ENCODE peak calls at places on chromosome 11, in eight cellular contexts. One of them, this sample, is unnamed.

GRCh38 chr11:12646478-12646877 is 27.7 kb upstream of the TEAD1 start:
- DNase-seq in lower lobe of right lung: no peak
- DNase-seq in uterus: no peak
- DNase-seq in CD8-positive, alpha-beta memory T cell: no peak
- DNase-seq in HAP-1: no peak
- DNase-seq in foreskin fibroblast: no peak
- DNase-seq in GM23338: no peak
- DNase-seq in mucosa of descending colon: no peak
- DNase-seq in this sample: no peak

GRCh38 chr11:61701298-61701993 is 21.3 kb downstream of the DAGLA start:
- DNase-seq in lower lobe of right lung: no peak
- DNase-seq in uterus: no peak
- DNase-seq in CD8-positive, alpha-beta memory T cell: no peak
- DNase-seq in HAP-1: peak; percentile 70
- DNase-seq in foreskin fibroblast: peak; percentile 43
- DNase-seq in GM23338: peak; percentile 91
- DNase-seq in mucosa of descending colon: peak; percentile 67
- DNase-seq in this sample: no peak

GRCh38 chr11:64913171-64913727 is 3.8 kb downstream of the ATG2A start:
- DNase-seq in lower lobe of right lung: no peak
- DNase-seq in uterus: no peak
- DNase-seq in CD8-positive, alpha-beta memory T cell: no peak
- DNase-seq in HAP-1: no peak
- DNase-seq in foreskin fibroblast: no peak
- DNase-seq in GM23338: no peak
- DNase-seq in mucosa of descending colon: no peak
- DNase-seq in this sample: no peak

GRCh38 chr11:120068114-120068573 is 69.8 kb downstream of the TRIM29 start:
- DNase-seq in lower lobe of right lung: no peak
- DNase-seq in uterus: no peak
- DNase-seq in CD8-positive, alpha-beta memory T cell: no peak
- DNase-seq in HAP-1: no peak
- DNase-seq in foreskin fibroblast: no peak
- DNase-seq in GM23338: no peak
- DNase-seq in mucosa of descending colon: no peak
- DNase-seq in this sample: no peak

GRCh38 chr11:16186680-16187079 is 169.7 kb downstream of the SOX6 start:
- DNase-seq in lower lobe of right lung: no peak
- DNase-seq in uterus: no peak
- DNase-seq in CD8-positive, alpha-beta memory T cell: no peak
- DNase-seq in HAP-1: no peak
- DNase-seq in foreskin fibroblast: no peak
- DNase-seq in GM23338: no peak
- DNase-seq in mucosa of descending colon: no peak
- DNase-seq in this sample: no peak

GRCh38 chr11:111105566-111105965 is 140.0 kb upstream of the POU2AF2 start:
- DNase-seq in lower lobe of right lung: no peak
- DNase-seq in uterus: no peak
- DNase-seq in CD8-positive, alpha-beta memory T cell: no peak
- DNase-seq in HAP-1: no peak
- DNase-seq in foreskin fibroblast: peak; percentile 86
- DNase-seq in GM23338: no peak
- DNase-seq in mucosa of descending colon: no peak
- DNase-seq in this sample: no peak

GRCh38 chr11:9758676-9759518 is 95.0 kb downstream of the SWAP70 start:
- DNase-seq in lower lobe of right lung: peak; percentile 77
- DNase-seq in uterus: peak; percentile 81
- DNase-seq in CD8-positive, alpha-beta memory T cell: peak; percentile 21
- DNase-seq in HAP-1: peak; percentile 85
- DNase-seq in foreskin fibroblast: peak; percentile 94
- DNase-seq in GM23338: peak; percentile 64
- DNase-seq in mucosa of descending colon: peak; percentile 87
- DNase-seq in this sample: no peak

GRCh38 chr11:111937461-111937769 is 272 bp downstream of the DIXDC1 start:
- DNase-seq in lower lobe of right lung: no peak
- DNase-seq in uterus: no peak
- DNase-seq in CD8-positive, alpha-beta memory T cell: no peak
- DNase-seq in HAP-1: no peak
- DNase-seq in foreskin fibroblast: no peak
- DNase-seq in GM23338: no peak
- DNase-seq in mucosa of descending colon: no peak
- DNase-seq in this sample: no peak

GRCh38 chr11:67395555-67396257 is 3.9 kb downstream of the RAD9A start:
- DNase-seq in lower lobe of right lung: no peak
- DNase-seq in uterus: no peak
- DNase-seq in CD8-positive, alpha-beta memory T cell: no peak
- DNase-seq in HAP-1: no peak
- DNase-seq in foreskin fibroblast: no peak
- DNase-seq in GM23338: no peak
- DNase-seq in mucosa of descending colon: no peak
- DNase-seq in this sample: no peak

GRCh38 chr11:26332572-26332915 is 614 bp downstream of the ANO3 start:
- DNase-seq in lower lobe of right lung: no peak
- DNase-seq in uterus: no peak
- DNase-seq in CD8-positive, alpha-beta memory T cell: no peak
- DNase-seq in HAP-1: no peak
- DNase-seq in foreskin fibroblast: peak; percentile 28
- DNase-seq in GM23338: no peak
- DNase-seq in mucosa of descending colon: no peak
- DNase-seq in this sample: no peak

GRCh38 chr11:15889972-15890371 is 466.4 kb downstream of the SOX6 start:
- DNase-seq in lower lobe of right lung: no peak
- DNase-seq in uterus: no peak
- DNase-seq in CD8-positive, alpha-beta memory T cell: no peak
- DNase-seq in HAP-1: no peak
- DNase-seq in foreskin fibroblast: no peak
- DNase-seq in GM23338: no peak
- DNase-seq in mucosa of descending colon: no peak
- DNase-seq in this sample: no peak

GRCh38 chr11:474914-475506 is 24.9 kb downstream of the PTDSS2 start:
- DNase-seq in lower lobe of right lung: no peak
- DNase-seq in uterus: no peak
- DNase-seq in CD8-positive, alpha-beta memory T cell: no peak
- DNase-seq in HAP-1: no peak
- DNase-seq in foreskin fibroblast: no peak
- DNase-seq in GM23338: no peak
- DNase-seq in mucosa of descending colon: no peak
- DNase-seq in this sample: no peak

GRCh38 chr11:24198458-24198857 is 298.4 kb upstream of the LUZP2 start:
- DNase-seq in lower lobe of right lung: no peak
- DNase-seq in uterus: no peak
- DNase-seq in CD8-positive, alpha-beta memory T cell: no peak
- DNase-seq in HAP-1: no peak
- DNase-seq in foreskin fibroblast: no peak
- DNase-seq in GM23338: no peak
- DNase-seq in mucosa of descending colon: no peak
- DNase-seq in this sample: no peak

GRCh38 chr11:1733716-1734351 is 16.6 kb downstream of the IFITM10 start:
- DNase-seq in lower lobe of right lung: no peak
- DNase-seq in uterus: no peak
- DNase-seq in CD8-positive, alpha-beta memory T cell: no peak
- DNase-seq in HAP-1: no peak
- DNase-seq in foreskin fibroblast: no peak
- DNase-seq in GM23338: no peak
- DNase-seq in mucosa of descending colon: no peak
- DNase-seq in this sample: no peak

GRCh38 chr11:2482745-2483144 is 37.9 kb downstream of the KCNQ1 start:
- DNase-seq in lower lobe of right lung: no peak
- DNase-seq in uterus: no peak
- DNase-seq in CD8-positive, alpha-beta memory T cell: no peak
- DNase-seq in HAP-1: no peak
- DNase-seq in foreskin fibroblast: no peak
- DNase-seq in GM23338: no peak
- DNase-seq in mucosa of descending colon: no peak
- DNase-seq in this sample: no peak

GRCh38 chr11:122646549-122647340 is 8.8 kb upstream of the UBASH3B start:
- DNase-seq in lower lobe of right lung: no peak
- DNase-seq in uterus: no peak
- DNase-seq in CD8-positive, alpha-beta memory T cell: no peak
- DNase-seq in HAP-1: no peak
- DNase-seq in foreskin fibroblast: peak; percentile 83
- DNase-seq in GM23338: no peak
- DNase-seq in mucosa of descending colon: no peak
- DNase-seq in this sample: no peak

GRCh38 chr11:61495801-61496601 is 12.5 kb upstream of the LRRC10B start:
- DNase-seq in lower lobe of right lung: no peak
- DNase-seq in uterus: no peak
- DNase-seq in CD8-positive, alpha-beta memory T cell: no peak
- DNase-seq in HAP-1: no peak
- DNase-seq in foreskin fibroblast: no peak
- DNase-seq in GM23338: no peak
- DNase-seq in mucosa of descending colon: no peak
- DNase-seq in this sample: no peak

GRCh38 chr11:17655682-17656081 is 63.7 kb upstream of the MYOD1 start:
- DNase-seq in lower lobe of right lung: no peak
- DNase-seq in uterus: no peak
- DNase-seq in CD8-positive, alpha-beta memory T cell: no peak
- DNase-seq in HAP-1: no peak
- DNase-seq in foreskin fibroblast: no peak
- DNase-seq in GM23338: no peak
- DNase-seq in mucosa of descending colon: no peak
- DNase-seq in this sample: no peak

GRCh38 chr11:32033491-32033890 is 57.4 kb upstream of the RCN1 start:
- DNase-seq in lower lobe of right lung: no peak
- DNase-seq in uterus: no peak
- DNase-seq in CD8-positive, alpha-beta memory T cell: no peak
- DNase-seq in HAP-1: no peak
- DNase-seq in foreskin fibroblast: no peak
- DNase-seq in GM23338: no peak
- DNase-seq in mucosa of descending colon: no peak
- DNase-seq in this sample: no peak

GRCh38 chr11:64900263-64900678 is 16.7 kb downstream of the ATG2A start:
- DNase-seq in lower lobe of right lung: no peak
- DNase-seq in uterus: no peak
- DNase-seq in CD8-positive, alpha-beta memory T cell: peak; percentile 60
- DNase-seq in HAP-1: no peak
- DNase-seq in foreskin fibroblast: no peak
- DNase-seq in GM23338: no peak
- DNase-seq in mucosa of descending colon: no peak
- DNase-seq in this sample: no peak

GRCh38 chr11:395866-396265 is 1.9 kb downstream of the PKP3 start:
- DNase-seq in lower lobe of right lung: no peak
- DNase-seq in uterus: no peak
- DNase-seq in CD8-positive, alpha-beta memory T cell: no peak
- DNase-seq in HAP-1: no peak
- DNase-seq in foreskin fibroblast: no peak
- DNase-seq in GM23338: no peak
- DNase-seq in mucosa of descending colon: peak; percentile 43
- DNase-seq in this sample: no peak

GRCh38 chr11:117217685-117218084 is 14.2 kb downstream of the PCSK7 start:
- DNase-seq in lower lobe of right lung: peak; percentile 14
- DNase-seq in uterus: peak; percentile 25
- DNase-seq in CD8-positive, alpha-beta memory T cell: no peak
- DNase-seq in HAP-1: no peak
- DNase-seq in foreskin fibroblast: no peak
- DNase-seq in GM23338: no peak
- DNase-seq in mucosa of descending colon: no peak
- DNase-seq in this sample: no peak
- H3K4me3 ChIP-seq in lower lobe of right lung: no peak overlapping the region
- H3K4me3 ChIP-seq in uterus: no peak overlapping the region
- H3K4me3 ChIP-seq in CD8-positive, alpha-beta memory T cell: no peak overlapping the region
- H3K4me3 ChIP-seq in HAP-1: no peak overlapping the region
- H3K4me3 ChIP-seq in foreskin fibroblast: no peak overlapping the region
- H3K4me3 ChIP-seq in GM23338: no peak overlapping the region
- H3K4me3 ChIP-seq in mucosa of descending colon: no peak overlapping the region
- H3K4me3 ChIP-seq in this sample: no peak overlapping the region

DNA sequence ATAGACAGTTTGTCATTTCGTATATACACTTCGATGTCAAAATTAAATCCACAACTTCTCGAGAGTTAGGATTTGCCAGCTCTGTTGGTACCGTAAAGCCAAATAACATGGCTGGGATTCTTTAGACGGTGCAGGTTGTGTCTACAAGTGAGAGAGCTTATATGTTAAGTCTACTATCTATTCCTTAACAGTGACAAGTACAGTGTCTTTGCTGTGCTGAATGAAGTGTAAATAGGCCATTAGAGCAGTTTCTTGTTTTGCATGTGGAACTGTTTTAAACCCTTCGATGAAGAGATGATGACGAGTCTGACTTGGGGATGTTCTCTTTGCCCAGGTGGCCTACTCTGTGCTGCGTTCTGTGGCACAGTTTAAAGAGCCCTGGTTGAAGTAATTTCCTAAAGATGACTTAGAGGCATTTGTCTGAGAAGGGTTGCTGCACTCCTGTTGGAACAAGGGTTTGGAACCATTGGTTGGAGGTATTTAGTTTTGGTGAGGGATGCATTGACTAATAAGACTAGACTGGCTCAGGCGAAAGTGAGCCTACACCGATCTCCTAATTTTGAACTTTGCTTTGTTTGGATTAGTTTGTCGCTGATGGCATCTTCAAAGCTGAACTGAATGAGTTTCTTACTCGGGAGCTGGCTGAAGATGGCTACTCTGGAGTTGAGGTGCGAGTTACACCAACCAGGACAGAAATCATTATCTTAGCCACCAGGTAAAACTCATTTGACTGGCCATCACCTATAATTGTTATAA is 970 bp downstream of the RPS3 start:
- DNase-seq in lower lobe of right lung: no peak
- DNase-seq in uterus: no peak
- DNase-seq in CD8-positive, alpha-beta memory T cell: peak; percentile 24
- DNase-seq in HAP-1: no peak
- DNase-seq in foreskin fibroblast: peak; percentile 32
- DNase-seq in GM23338: no peak
- DNase-seq in mucosa of descending colon: no peak
- DNase-seq in this sample: no peak
- H3K4me3 ChIP-seq in lower lobe of right lung: peak overlapping the region; percentile 82
- H3K4me3 ChIP-seq in uterus: peak overlapping the region; percentile 66
- H3K4me3 ChIP-seq in CD8-positive, alpha-beta memory T cell: peak overlapping the region; percentile 73
- H3K4me3 ChIP-seq in HAP-1: peak overlapping the region; percentile 99
- H3K4me3 ChIP-seq in foreskin fibroblast: peak overlapping the region; percentile 92
- H3K4me3 ChIP-seq in GM23338: peak overlapping the region; percentile 88
- H3K4me3 ChIP-seq in mucosa of descending colon: peak overlapping the region; percentile 64
- H3K4me3 ChIP-seq in this sample: peak overlapping the region; percentile 98

GRCh38 chr11:34234086-34234740 is 123.6 kb downstream of the ABTB2 start:
- DNase-seq in lower lobe of right lung: no peak
- DNase-seq in uterus: no peak
- DNase-seq in CD8-positive, alpha-beta memory T cell: peak; percentile 49
- DNase-seq in HAP-1: no peak
- DNase-seq in foreskin fibroblast: peak; percentile 33
- DNase-seq in GM23338: peak; percentile 87
- DNase-seq in mucosa of descending colon: peak; percentile 78
- DNase-seq in this sample: peak; percentile 55
- H3K4me3 ChIP-seq in lower lobe of right lung: no peak overlapping the region
- H3K4me3 ChIP-seq in uterus: no peak overlapping the region
- H3K4me3 ChIP-seq in CD8-positive, alpha-beta memory T cell: no peak overlapping the region
- H3K4me3 ChIP-seq in HAP-1: no peak overlapping the region
- H3K4me3 ChIP-seq in foreskin fibroblast: no peak overlapping the region
- H3K4me3 ChIP-seq in GM23338: peak overlapping the region; percentile 39
- H3K4me3 ChIP-seq in mucosa of descending colon: no peak overlapping the region
- H3K4me3 ChIP-seq in this sample: no peak overlapping the region

DNA sequence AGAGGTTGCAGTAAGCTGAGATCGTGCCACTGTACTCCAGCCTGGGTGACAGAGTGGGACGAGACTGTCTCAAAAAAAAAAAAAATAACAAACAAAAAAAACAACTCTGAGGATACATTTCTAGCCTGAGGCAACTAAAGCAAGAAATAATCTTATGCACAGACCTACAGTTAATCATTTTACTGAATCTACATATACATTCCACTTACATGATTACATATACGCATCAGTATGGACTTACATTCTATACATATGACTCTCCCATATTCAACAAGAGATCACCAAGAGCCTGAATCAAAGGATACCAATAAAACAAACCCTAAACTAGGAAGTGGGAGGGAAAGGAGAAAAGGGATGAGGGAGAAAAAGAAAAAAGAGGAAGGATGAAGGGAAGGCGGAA is 1.1 kb downstream of the ALG8 start:
- DNase-seq in lower lobe of right lung: no peak
- DNase-seq in uterus: no peak
- DNase-seq in CD8-positive, alpha-beta memory T cell: no peak
- DNase-seq in HAP-1: no peak
- DNase-seq in foreskin fibroblast: no peak
- DNase-seq in GM23338: no peak
- DNase-seq in mucosa of descending colon: no peak
- DNase-seq in this sample: no peak
- H3K4me3 ChIP-seq in lower lobe of right lung: peak overlapping the region; percentile 91
- H3K4me3 ChIP-seq in uterus: peak overlapping the region; percentile 60
- H3K4me3 ChIP-seq in CD8-positive, alpha-beta memory T cell: no peak overlapping the region
- H3K4me3 ChIP-seq in HAP-1: no peak overlapping the region
- H3K4me3 ChIP-seq in foreskin fibroblast: peak overlapping the region; percentile 74
- H3K4me3 ChIP-seq in GM23338: peak overlapping the region; percentile 76
- H3K4me3 ChIP-seq in mucosa of descending colon: no peak overlapping the region
- H3K4me3 ChIP-seq in this sample: no peak overlapping the region

This sample was measured in iPS DF 6.9.